ENCODE peak calls at places on chromosomes 4 and X, in eight cellular contexts. P is aorta; S is NCI-H1092; Z is B cell; V is nucleus accumbens; R is stimulated activated CD8-positive, alpha-beta memory T cell treated with anti-CD3 and anti-CD28 coated beads, Interleukin-7, amount 100 ng/mL, for 1 hour; E is stimulated activated CD4-positive, alpha-beta T cell treated with anti-CD3 and anti-CD28 coated beads, Interleukin-15, amount 100 ng/mL, for 48 hours; H is H7. O is an unnamed sample.

GRCh38 chr4:76960014-76960413 is 10.5 kb downstream of the SEPTIN11 start:
- DNase-seq in P (no peak), S (no peak), Z (no peak), V (no peak), R (no peak), E (no peak), H (no peak), O (no peak)

GRCh38 chrX:108516184-108516583 is 76.5 kb downstream of the COL4A5 start:
- DNase-seq in P (no peak), S (no peak), Z (no peak), V (no peak), R (no peak), E (no peak), H (no peak), O (no peak)

GRCh38 chr4:52550186-52550585 is 108.9 kb downstream of the USP46 start:
- DNase-seq in P (no peak), S (no peak), Z (no peak), V (no peak), R (no peak), E (no peak), H (no peak), O (no peak)

GRCh38 chr4:146428298-146428697 is 93.4 kb downstream of the SLC10A7 start:
- DNase-seq in P (no peak), S (no peak), Z (no peak), V (no peak), R (no peak), E (no peak), H (no peak), O (no peak)

GRCh38 chr4:3745886-3746656 is 20.1 kb upstream of the ADRA2C start:
- DNase-seq in P (no peak), S (no peak), Z (no peak), V (no peak), R (no peak), E (no peak), H (no peak), O (no peak)

GRCh38 chr4:55184600-55185523 is 59.5 kb upstream of the KDR start:
- DNase-seq in P (no peak), S (no peak), Z (peak; percentile 28), V (no peak), R (no peak), E (no peak), H (peak; percentile 28), O (no peak)

GRCh38 chr4:99235955-99236354 is 16.9 kb upstream of the ADH6 start:
- DNase-seq in P (no peak), S (no peak), Z (no peak), V (no peak), R (no peak), E (no peak), H (no peak), O (no peak)

GRCh38 chr4:47215759-47216158 is 184.4 kb downstream of the GABRB1 start:
- DNase-seq in P (no peak), S (no peak), Z (no peak), V (no peak), R (no peak), E (no peak), H (no peak), O (no peak)

GRCh38 chrX:115350696-115351408 is 61.3 kb downstream of the LUZP4 start:
- DNase-seq in P (no peak), S (peak; percentile 41), Z (no peak), V (no peak), R (no peak), E (no peak), H (no peak), O (no peak)

GRCh38 chr4:135434936-135435335 is 1233.3 kb upstream of the PABPC4L start:
- DNase-seq in P (no peak), S (no peak), Z (no peak), V (no peak), R (no peak), E (no peak), H (no peak), O (no peak)